ENCODE peak calls at places on chromosomes 12 and 14, in six cellular contexts. One of them, this sample, is unnamed.

GRCh38 chr14:100159865-100160533 is 554 bp upstream of the DEGS2 start:
- DNase-seq in stomach: no peak
- DNase-seq in HCT116: no peak
- DNase-seq in Panc1: no peak
- DNase-seq in transverse colon: no peak
- DNase-seq in prostate gland: no peak
- DNase-seq in this sample: peak

GRCh38 chr14:100038065-100038464 is 27.2 kb upstream of the EVL start:
- DNase-seq in Panc1: no peak
- DNase-seq in prostate gland: no peak
- DNase-seq in transverse colon: no peak
- DNase-seq in stomach: no peak
- DNase-seq in HCT116: no peak
- DNase-seq in this sample: no peak

GRCh38 chr12:2550470-2551090 is 244.2 kb upstream of the FKBP4 start:
- DNase-seq in stomach: no peak
- DNase-seq in Panc1: no peak
- DNase-seq in HCT116: no peak
- DNase-seq in prostate gland: no peak
- DNase-seq in transverse colon: no peak
- DNase-seq in this sample: no peak

GRCh38 chr12:6829532-6830220 is 1.5 kb downstream of the P3H3 start:
- DNase-seq in Panc1: no peak
- DNase-seq in HCT116: peak
- DNase-seq in transverse colon: no peak
- DNase-seq in prostate gland: no peak
- DNase-seq in stomach: no peak
- DNase-seq in this sample: no peak

GRCh38 chr14:46344327-46344937 is 307.1 kb downstream of the RPL10L start:
- DNase-seq in Panc1: peak
- DNase-seq in transverse colon: no peak
- DNase-seq in prostate gland: no peak
- DNase-seq in stomach: no peak
- DNase-seq in HCT116: peak
- DNase-seq in this sample: peak

GRCh38 chr14:64760146-64760755 is 56.0 kb downstream of the PLEKHG3 start:
- DNase-seq in prostate gland: no peak
- DNase-seq in stomach: peak
- DNase-seq in transverse colon: peak
- DNase-seq in HCT116: peak
- DNase-seq in Panc1: peak
- DNase-seq in this sample: peak

GRCh38 chr12:66688836-66689439 is 10.1 kb upstream of the GRIP1 start:
- DNase-seq in transverse colon: peak
- DNase-seq in Panc1: peak
- DNase-seq in stomach: peak
- DNase-seq in HCT116: peak
- DNase-seq in prostate gland: peak
- DNase-seq in this sample: peak

GRCh38 chr12:24730461-24730896 is 218.4 kb downstream of the BCAT1 start:
- DNase-seq in HCT116: no peak
- DNase-seq in Panc1: no peak
- DNase-seq in stomach: no peak
- DNase-seq in prostate gland: no peak
- DNase-seq in transverse colon: no peak
- DNase-seq in this sample: no peak

GRCh38 chr12:89494411-89495231 is 30.0 kb downstream of the GALNT4 start:
- DNase-seq in Panc1: no peak
- DNase-seq in stomach: no peak
- DNase-seq in transverse colon: no peak
- DNase-seq in HCT116: no peak
- DNase-seq in prostate gland: no peak
- DNase-seq in this sample: no peak

GRCh38 chr12:49811136-49811535 is 17.1 kb downstream of the NCKAP5L start:
- DNase-seq in HCT116: no peak
- DNase-seq in transverse colon: no peak
- DNase-seq in stomach: no peak
- DNase-seq in Panc1: no peak
- DNase-seq in prostate gland: no peak
- DNase-seq in this sample: peak

GRCh38 chr14:55446127-55446736 is 5.8 kb upstream of the TBPL2 start:
- DNase-seq in prostate gland: peak
- DNase-seq in transverse colon: peak
- DNase-seq in stomach: peak
- DNase-seq in HCT116: peak
- DNase-seq in Panc1: no peak
- DNase-seq in this sample: peak

GRCh38 chr12:117261267-117261666 is 71.0 kb upstream of the FBXO21 start:
- DNase-seq in prostate gland: no peak
- DNase-seq in HCT116: peak
- DNase-seq in transverse colon: no peak
- DNase-seq in stomach: no peak
- DNase-seq in Panc1: peak
- DNase-seq in this sample: no peak

GRCh38 chr14:69613312-69614073 is 2.1 kb downstream of the SUSD6 start:
- DNase-seq in prostate gland: no peak
- DNase-seq in transverse colon: no peak
- DNase-seq in stomach: no peak
- DNase-seq in HCT116: no peak
- DNase-seq in Panc1: no peak
- DNase-seq in this sample: no peak

GRCh38 chr12:24491968-24492367 is 456.9 kb downstream of the BCAT1 start:
- DNase-seq in HCT116: no peak
- DNase-seq in transverse colon: no peak
- DNase-seq in prostate gland: no peak
- DNase-seq in Panc1: no peak
- DNase-seq in stomach: no peak
- DNase-seq in this sample: peak

GRCh38 chr14:63800083-63800482 is 52.7 kb upstream of the SYNE2 start:
- DNase-seq in stomach: no peak
- DNase-seq in HCT116: no peak
- DNase-seq in transverse colon: no peak
- DNase-seq in prostate gland: no peak
- DNase-seq in Panc1: no peak
- DNase-seq in this sample: no peak

GRCh38 chr14:105019861-105020814 is 745 bp downstream of the CDCA4 start:
- DNase-seq in prostate gland: no peak
- DNase-seq in stomach: peak
- DNase-seq in transverse colon: peak
- DNase-seq in HCT116: no peak
- DNase-seq in Panc1: no peak
- DNase-seq in this sample: peak

GRCh38 chr12:85076688-85077430 is 40.7 kb downstream of the LRRIQ1 start:
- DNase-seq in stomach: no peak
- DNase-seq in Panc1: peak
- DNase-seq in transverse colon: no peak
- DNase-seq in prostate gland: peak
- DNase-seq in HCT116: peak
- DNase-seq in this sample: peak

GRCh38 chr14:103103461-103104388 is 9.2 kb downstream of the EXOC3L4 start:
- DNase-seq in stomach: peak
- DNase-seq in prostate gland: peak
- DNase-seq in HCT116: no peak
- DNase-seq in Panc1: no peak
- DNase-seq in transverse colon: peak
- DNase-seq in this sample: peak

GRCh38 chr12:67091204-67091603 is 178.0 kb upstream of the CAND1 start:
- DNase-seq in prostate gland: peak
- DNase-seq in HCT116: no peak
- DNase-seq in transverse colon: no peak
- DNase-seq in Panc1: no peak
- DNase-seq in stomach: no peak
- DNase-seq in this sample: no peak

GRCh38 chr12:125032466-125033152 is 32.6 kb upstream of the AACS start:
- DNase-seq in HCT116: no peak
- DNase-seq in stomach: no peak
- DNase-seq in prostate gland: no peak
- DNase-seq in Panc1: no peak
- DNase-seq in transverse colon: no peak
- DNase-seq in this sample: no peak

GRCh38 chr14:37124617-37125016 is 47.8 kb downstream of the SLC25A21 start:
- DNase-seq in HCT116: no peak
- DNase-seq in stomach: no peak
- DNase-seq in prostate gland: no peak
- DNase-seq in Panc1: no peak
- DNase-seq in transverse colon: no peak
- DNase-seq in this sample: peak

GRCh38 chr12:122646568-122647220 is 56.5 kb downstream of the HCAR2 start:
- DNase-seq in stomach: no peak
- DNase-seq in transverse colon: no peak
- DNase-seq in Panc1: no peak
- DNase-seq in HCT116: no peak
- DNase-seq in prostate gland: no peak
- DNase-seq in this sample: no peak
- TF ChIP-seq POLR2AphosphoS5 in stomach: no peak
- TF ChIP-seq POLR2AphosphoS5 in transverse colon: no peak
- TF ChIP-seq POLR2AphosphoS5 in Panc1: no peak
- TF ChIP-seq POLR2AphosphoS5 in HCT116: no peak
- TF ChIP-seq POLR2AphosphoS5 in prostate gland: no peak
- TF ChIP-seq POLR2AphosphoS5 in this sample: no peak

GRCh38 chr14:67421356-67422224 is 9.6 kb upstream of the PLEK2 start:
- DNase-seq in transverse colon: no peak
- DNase-seq in HCT116: no peak
- DNase-seq in stomach: no peak
- DNase-seq in Panc1: no peak
- DNase-seq in prostate gland: no peak
- DNase-seq in this sample: no peak

GRCh38 chr14:67424539-67424938 is 12.6 kb upstream of the PLEK2 start:
- DNase-seq in transverse colon: no peak
- DNase-seq in Panc1: no peak
- DNase-seq in prostate gland: no peak
- DNase-seq in HCT116: no peak
- DNase-seq in stomach: no peak
- DNase-seq in this sample: no peak

GRCh38 chr14:67426161-67426560 is 14.2 kb upstream of the PLEK2 start:
- DNase-seq in stomach: no peak
- DNase-seq in Panc1: no peak
- DNase-seq in transverse colon: no peak
- DNase-seq in HCT116: no peak
- DNase-seq in prostate gland: no peak
- DNase-seq in this sample: no peak

GRCh38 chr14:67425603-67426002 is 13.6 kb upstream of the PLEK2 start:
- DNase-seq in prostate gland: no peak
- DNase-seq in transverse colon: no peak
- DNase-seq in stomach: no peak
- DNase-seq in HCT116: no peak
- DNase-seq in Panc1: no peak
- DNase-seq in this sample: no peak

DNA sequence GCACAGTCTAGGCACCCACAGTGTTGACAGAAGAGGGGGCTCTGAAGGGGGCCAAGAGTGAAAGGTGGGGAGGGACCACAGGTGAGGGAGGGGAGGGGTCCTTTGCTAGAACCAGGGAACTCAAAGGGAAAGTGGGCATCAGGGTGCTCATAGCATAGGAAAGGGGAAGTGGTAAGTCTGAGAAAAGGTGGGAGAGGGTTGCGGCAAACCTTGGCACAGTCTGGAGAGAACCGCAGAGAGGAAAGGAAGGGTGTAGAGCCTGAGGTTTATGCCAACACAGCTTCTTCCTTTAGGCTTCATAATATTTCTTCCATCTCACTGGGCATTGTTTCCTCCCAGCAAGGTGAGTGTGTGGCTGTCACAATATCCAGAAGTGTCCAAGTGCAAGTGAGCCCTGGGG is 11.5 kb upstream of the PLEK2 start:
- DNase-seq in HCT116: no peak
- DNase-seq in prostate gland: no peak
- DNase-seq in stomach: no peak
- DNase-seq in Panc1: no peak
- DNase-seq in transverse colon: no peak
- DNase-seq in this sample: no peak
- TF ChIP-seq POLR2AphosphoS5 in HCT116: no peak
- TF ChIP-seq POLR2AphosphoS5 in prostate gland: no peak
- TF ChIP-seq POLR2AphosphoS5 in stomach: no peak
- TF ChIP-seq POLR2AphosphoS5 in Panc1: no peak
- TF ChIP-seq POLR2AphosphoS5 in transverse colon: no peak
- TF ChIP-seq POLR2AphosphoS5 in this sample: no peak

GRCh38 chr14:58390830-58391229 is 4.9 kb upstream of the TOMM20L start:
- DNase-seq in transverse colon: no peak
- DNase-seq in HCT116: no peak
- DNase-seq in stomach: no peak
- DNase-seq in Panc1: no peak
- DNase-seq in prostate gland: no peak
- DNase-seq in this sample: no peak

GRCh38 chr14:58398895-58399294 is 3.2 kb downstream of the TOMM20L start:
- DNase-seq in HCT116: no peak
- DNase-seq in Panc1: no peak
- DNase-seq in stomach: no peak
- DNase-seq in prostate gland: no peak
- DNase-seq in transverse colon: no peak
- DNase-seq in this sample: no peak

GRCh38 chr14:58395565-58395814 is 240 bp upstream of the TOMM20L start:
- DNase-seq in prostate gland: no peak
- DNase-seq in HCT116: no peak
- DNase-seq in stomach: no peak
- DNase-seq in Panc1: peak
- DNase-seq in transverse colon: no peak
- DNase-seq in this sample: no peak

GRCh38 chr14:58398495-58398894 is 2.8 kb downstream of the TOMM20L start:
- DNase-seq in prostate gland: no peak
- DNase-seq in transverse colon: no peak
- DNase-seq in stomach: no peak
- DNase-seq in HCT116: no peak
- DNase-seq in Panc1: no peak
- DNase-seq in this sample: no peak

GRCh38 chr14:58395815-58396626 is at the start of gene TOMM20L:
- DNase-seq in prostate gland: peak
- DNase-seq in Panc1: no peak
- DNase-seq in stomach: peak
- DNase-seq in HCT116: peak
- DNase-seq in transverse colon: peak
- DNase-seq in this sample: peak
- TF ChIP-seq POLR2AphosphoS5 in prostate gland: no peak
- TF ChIP-seq POLR2AphosphoS5 in Panc1: no peak
- TF ChIP-seq POLR2AphosphoS5 in stomach: no peak
- TF ChIP-seq POLR2AphosphoS5 in HCT116: peak
- TF ChIP-seq POLR2AphosphoS5 in transverse colon: no peak
- TF ChIP-seq POLR2AphosphoS5 in this sample: no peak

DNA sequence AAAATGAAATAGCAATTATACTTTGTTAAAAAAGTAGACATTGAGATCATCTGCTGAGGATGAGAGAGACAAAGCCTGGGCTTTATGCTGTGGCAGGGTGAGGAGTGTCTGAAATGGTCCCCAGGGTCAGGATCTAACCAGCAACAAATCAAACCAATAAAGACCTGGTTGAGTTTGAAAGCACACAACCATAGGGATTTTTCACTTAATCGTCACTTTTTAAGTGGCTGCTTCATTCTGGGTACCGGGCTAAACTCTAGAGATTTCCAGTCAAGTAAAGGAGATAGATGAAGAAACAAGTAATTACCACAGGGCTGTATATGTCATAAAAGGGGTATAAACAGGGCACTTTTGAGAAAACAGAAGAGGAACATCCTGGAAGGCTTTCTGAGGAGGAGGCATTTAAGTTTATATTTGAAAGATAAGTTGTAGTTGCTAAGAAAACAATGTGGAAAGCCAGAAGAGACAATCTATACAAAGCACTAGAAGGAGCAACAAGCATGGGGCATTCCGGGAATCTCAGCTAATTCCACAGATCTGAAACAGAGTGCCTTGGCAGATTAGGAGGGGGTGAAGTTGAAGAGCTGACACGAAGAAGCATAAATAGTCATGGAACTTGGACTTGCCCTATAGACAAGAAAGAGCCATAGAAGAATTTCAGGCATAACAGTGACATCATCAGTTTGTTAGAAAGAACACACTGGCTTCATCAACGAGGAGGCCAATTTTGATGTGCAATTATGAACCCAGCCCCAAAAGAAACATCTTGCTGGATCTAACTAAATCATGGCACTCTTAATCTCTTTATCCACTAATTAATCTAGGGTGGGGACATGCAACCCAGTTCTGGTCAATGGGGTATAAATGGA is 46.9 kb upstream of the FRS2 start:
- DNase-seq in stomach: no peak
- DNase-seq in transverse colon: no peak
- DNase-seq in HCT116: no peak
- DNase-seq in prostate gland: no peak
- DNase-seq in Panc1: no peak
- DNase-seq in this sample: no peak
- TF ChIP-seq POLR2AphosphoS5 in stomach: no peak
- TF ChIP-seq POLR2AphosphoS5 in transverse colon: no peak
- TF ChIP-seq POLR2AphosphoS5 in HCT116: no peak
- TF ChIP-seq POLR2AphosphoS5 in prostate gland: no peak
- TF ChIP-seq POLR2AphosphoS5 in Panc1: no peak
- TF ChIP-seq POLR2AphosphoS5 in this sample: no peak